ENCODE peak calls at places on chromosomes 2 and 18, in five cellular contexts. G is K562, F is HepG2, W is H1, U is A549. S is an unnamed sample.

GRCh38 chr18:5879479-5879882 is 15.8 kb downstream of the TMEM200C start:
- DNase-seq in G (no peak), F (peak), W (no peak), U (peak), S (peak)

GRCh38 chr2:162989507-162989906 is 150.9 kb upstream of the KCNH7 start:
- DNase-seq in G (no peak), F (no peak), W (no peak), U (peak), S (no peak)

GRCh38 chr2:43455735-43456642 is 139.8 kb downstream of the THADA start:
- DNase-seq in G (no peak), F (peak), W (no peak), U (peak), S (peak)

GRCh38 chr18:13265901-13266207 is 47.3 kb downstream of the LDLRAD4 start:
- DNase-seq in G (no peak), F (no peak), W (no peak), U (no peak), S (no peak)

GRCh38 chr18:74609535-74609934 is 11.9 kb downstream of the ZNF407 start:
- DNase-seq in G (no peak), F (no peak), W (no peak), U (no peak), S (peak)

GRCh38 chr18:60047556-60047955 is 147.8 kb downstream of the PMAIP1 start:
- DNase-seq in G (no peak), F (no peak), W (no peak), U (no peak), S (no peak)

GRCh38 chr2:218400930-218401833 is 1.5 kb downstream of the CTDSP1 start:
- DNase-seq in G (peak), F (peak), W (no peak), U (no peak), S (no peak)

GRCh38 chr2:205292665-205293295 is 389.5 kb upstream of the NRP2 start:
- DNase-seq in G (no peak), F (no peak), W (no peak), U (no peak), S (no peak)

GRCh38 chr18:22710628-22711380 is 222.3 kb upstream of the RBBP8 start:
- DNase-seq in G (no peak), F (no peak), W (no peak), U (peak), S (peak)

GRCh38 chr18:63098014-63098981 is 221.3 kb downstream of the BCL2 start:
- DNase-seq in G (no peak), F (no peak), W (no peak), U (no peak), S (no peak)

GRCh38 chr2:36339819-36340218 is 15.8 kb upstream of the CRIM1 start:
- DNase-seq in G (no peak), F (no peak), W (no peak), U (no peak), S (peak)

GRCh38 chr18:59672125-59672769 is 25.0 kb downstream of the CCBE1 start:
- DNase-seq in G (no peak), F (no peak), W (no peak), U (no peak), S (no peak)

GRCh38 chr18:50656841-50657470 is 97.1 kb downstream of the MAPK4 start:
- DNase-seq in G (no peak), F (no peak), W (no peak), U (no peak), S (no peak)

GRCh38 chr2:113679457-113679856 is 52.4 kb downstream of the RABL2A start:
- DNase-seq in G (peak), F (no peak), W (no peak), U (no peak), S (no peak)

GRCh38 chr2:207086136-207086535 is 79.6 kb downstream of the KLF7 start:
- DNase-seq in G (no peak), F (no peak), W (no peak), U (no peak), S (no peak)
- TF ChIP-seq MAFK in G (no peak), F (no peak), W (no peak), U (no peak), S (no peak)

GRCh38 chr2:85753525-85754312 is at the start of gene ATOH8:
- DNase-seq in G (peak), F (peak), W (peak), U (peak), S (peak)
- TF ChIP-seq MAFK in G (no peak), F (no peak), W (no peak), U (no peak), S (no peak)

GRCh38 chr2:106085441-106085911 is 108.6 kb downstream of the UXS1 start:
- DNase-seq in G (peak), F (peak), W (no peak), U (peak), S (peak)
- TF ChIP-seq MAFK in G (no peak), F (no peak), W (no peak), U (no peak), S (no peak)

GRCh38 chr2:25300001-25300400 is 41.7 kb downstream of the DNMT3A start:
- DNase-seq in G (no peak), F (no peak), W (no peak), U (no peak), S (no peak)
- TF ChIP-seq MAFK in G (no peak), F (no peak), W (no peak), U (no peak), S (no peak)

DNA sequence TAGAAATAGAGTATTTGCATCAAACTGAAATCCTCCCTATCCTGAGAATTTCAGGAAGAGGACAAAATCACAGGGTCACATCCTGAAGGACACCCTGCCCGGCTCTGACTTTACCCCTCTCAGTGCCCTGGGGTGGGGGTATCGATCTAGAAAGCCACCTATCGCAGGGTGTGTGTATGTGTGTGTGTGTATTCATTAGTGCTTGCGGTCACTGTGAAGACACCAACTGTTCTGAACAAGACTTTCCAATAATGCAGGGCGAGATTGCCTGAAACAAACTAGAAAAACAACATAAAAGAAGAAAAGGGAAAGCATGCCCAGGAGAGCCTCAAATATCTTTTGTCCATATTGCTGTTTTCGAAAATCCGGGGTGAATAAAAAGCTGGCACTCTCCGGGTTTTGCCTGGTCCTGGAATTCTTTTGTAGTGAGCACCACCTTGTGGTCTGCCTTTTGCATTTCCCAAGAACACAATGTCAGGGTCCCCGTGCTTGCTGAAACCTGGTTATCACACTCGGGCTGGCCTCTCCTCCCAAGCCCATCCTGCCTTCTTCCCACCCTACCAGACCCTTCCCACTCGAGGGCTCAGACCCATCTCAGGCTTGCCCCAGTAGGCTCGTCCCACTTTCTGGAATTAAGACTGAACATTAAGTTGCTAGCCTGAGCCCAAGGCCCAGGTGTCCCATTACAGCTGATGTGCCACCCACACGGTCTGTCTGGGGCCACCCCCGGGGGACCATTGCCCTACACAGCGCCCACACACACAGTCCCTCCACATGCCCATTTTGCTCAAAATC is 25.0 kb upstream of the COPS8 start:
- DNase-seq in G (peak), F (peak), W (no peak), U (peak), S (peak)
- TF ChIP-seq MAFK in G (no peak), F (no peak), W (no peak), U (no peak), S (no peak)

S was measured in IMR-90.